ENCODE peak calls at places on chromosomes 11 and 22, in eight cellular contexts. L is mucosa of descending colon, D is right atrium auricular region, I is pancreas, X is neuronal stem cell, H is DND-41, T is lower lobe of right lung, O is GM23248. W is an unnamed sample. For H3K4me1, the result is how much of the 10 kb centered on the place peaks cover.

GRCh38 chr11:68297812-68298658 is 14.4 kb upstream of the LRP5 start:
- DNase-seq in D (peak), X (peak), T (peak), O (peak), I (peak), H (peak), L (peak), W (peak)

GRCh38 chr11:2314525-2315394 is 12.9 kb downstream of the TSPAN32 start:
- DNase-seq in H (peak), I (peak), X (no peak), O (peak), L (peak), T (peak), D (peak), W (no peak)

GRCh38 chr22:29879738-29880137 is 3.2 kb upstream of the MTMR3 start:
- DNase-seq in L (no peak), T (no peak), X (no peak), I (no peak), O (peak), H (peak), D (no peak), W (no peak)

GRCh38 chr11:100970273-100971164 is 159.1 kb downstream of the PGR start:
- DNase-seq in L (no peak), O (no peak), T (no peak), X (no peak), D (no peak), H (no peak), I (no peak), W (no peak)

GRCh38 chr11:75673977-75674582 is 5.2 kb upstream of the MAP6 start:
- DNase-seq in I (no peak), T (no peak), D (no peak), L (no peak), O (peak), X (no peak), H (peak), W (no peak)

GRCh38 chr11:10708131-10708530 is 14.6 kb upstream of the IRAG1 start:
- DNase-seq in I (no peak), L (no peak), X (no peak), D (no peak), O (no peak), T (no peak), H (no peak), W (no peak)

GRCh38 chr11:2547806-2548205 is 103.0 kb downstream of the KCNQ1 start:
- DNase-seq in L (peak), I (peak), D (no peak), T (peak), O (no peak), X (no peak), H (no peak), W (no peak)

GRCh38 chr22:20937031-20937793 is 20.0 kb downstream of the CRKL start:
- DNase-seq in O (no peak), I (no peak), D (no peak), L (no peak), H (no peak), T (peak), X (no peak), W (no peak)

GRCh38 chr11:16223558-16223957 is 132.8 kb downstream of the SOX6 start:
- DNase-seq in I (no peak), D (no peak), L (no peak), H (no peak), X (no peak), T (no peak), O (no peak), W (no peak)

GRCh38 chr11:113022267-113022666 is 61.0 kb downstream of the NCAM1 start:
- DNase-seq in T (no peak), H (no peak), L (no peak), I (no peak), X (no peak), D (no peak), O (peak), W (no peak)

GRCh38 chr22:39905686-39906085 is 4.8 kb downstream of the GRAP2 start:
- DNase-seq in O (no peak), L (no peak), H (no peak), X (no peak), D (no peak), I (no peak), T (no peak), W (peak)

GRCh38 chr11:127632971-127633680 is 632.6 kb upstream of the KIRREL3 start:
- DNase-seq in T (no peak), H (no peak), D (no peak), X (no peak), O (peak), L (no peak), I (no peak), W (no peak)

GRCh38 chr11:112593440-112593839 is 332.8 kb upstream of the PLET1 start:
- DNase-seq in T (no peak), O (no peak), D (no peak), I (no peak), X (no peak), L (no peak), H (no peak), W (no peak)

GRCh38 chr11:131378931-131379330 is 8.5 kb downstream of the NTM start:
- DNase-seq in T (no peak), L (no peak), H (no peak), X (no peak), D (no peak), O (no peak), I (no peak), W (no peak)

GRCh38 chr11:6682591-6682935 is 577 bp downstream of the MRPL17 start:
- DNase-seq in I (no peak), H (peak), X (no peak), D (no peak), O (no peak), L (no peak), T (no peak), W (no peak)

GRCh38 chr11:1305558-1306056 is 3.8 kb downstream of the TOLLIP start:
- DNase-seq in T (no peak), O (no peak), D (peak), H (peak), L (no peak), X (no peak), I (no peak), W (no peak)

GRCh38 chr11:23991140-23991539 is 505.7 kb upstream of the LUZP2 start:
- DNase-seq in T (no peak), O (peak), X (no peak), I (no peak), L (no peak), H (no peak), D (no peak), W (no peak)

GRCh38 chr11:47468598-47469214 is 19.8 kb upstream of the RAPSN start:
- DNase-seq in L (no peak), I (no peak), D (no peak), T (no peak), O (peak), H (no peak), X (no peak), W (no peak)

GRCh38 chr11:47466201-47466600 is 17.3 kb upstream of the RAPSN start:
- DNase-seq in D (no peak), X (no peak), L (no peak), I (no peak), T (no peak), O (peak), H (no peak), W (no peak)

GRCh38 chr11:47467372-47467771 is 18.4 kb upstream of the RAPSN start:
- DNase-seq in T (no peak), H (no peak), X (no peak), D (no peak), L (peak), I (peak), O (no peak), W (no peak)

GRCh38 chr11:47464479-47464878 is 15.5 kb upstream of the RAPSN start:
- DNase-seq in L (no peak), I (no peak), H (no peak), T (no peak), O (peak), X (peak), D (no peak), W (peak)

GRCh38 chr11:47466701-47467250 is 17.8 kb upstream of the RAPSN start:
- DNase-seq in D (no peak), T (no peak), I (peak), L (peak), O (peak), H (no peak), X (no peak), W (no peak)
- H3K4me3 ChIP-seq in D (no peak), T (no peak), I (no peak), L (no peak), O (peak), H (no peak), X (no peak), W (no peak)

DNA sequence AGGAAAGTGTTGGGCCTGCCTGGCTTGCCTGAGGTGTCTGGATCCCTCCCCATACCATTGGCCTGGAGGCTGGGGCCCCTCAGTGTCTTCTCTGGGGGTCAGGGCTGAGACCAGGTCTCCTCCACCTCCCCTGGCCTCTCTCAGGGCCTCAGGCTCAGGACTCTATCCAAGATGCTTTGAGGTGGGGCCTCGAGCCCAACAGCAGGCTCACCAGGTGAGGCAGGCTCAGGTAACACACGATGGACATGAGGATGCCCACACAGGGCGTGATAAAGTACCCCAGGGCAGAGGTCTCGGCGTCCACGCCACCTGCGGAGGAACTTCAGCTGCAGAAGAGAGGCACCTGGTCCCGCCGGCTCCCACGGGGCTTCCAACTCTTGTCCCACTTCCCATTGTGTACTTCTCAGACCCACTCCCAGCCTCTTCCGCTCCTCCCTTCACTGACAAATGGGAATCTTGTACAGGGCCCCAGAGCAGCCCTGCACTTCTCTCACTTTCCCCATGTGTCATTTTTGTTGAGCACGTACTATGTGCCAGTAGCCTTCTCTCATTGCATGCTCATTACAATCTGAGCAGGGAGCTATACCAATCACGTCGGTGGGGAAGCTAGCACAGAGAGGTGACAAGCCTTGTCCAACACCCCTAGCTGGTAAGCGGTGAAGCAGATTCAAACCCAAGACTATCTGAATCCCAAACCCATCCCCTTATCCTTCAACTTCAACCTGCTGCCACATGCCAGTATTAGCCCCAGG is 3.8 kb downstream of the SLC29A2 start:
- DNase-seq in D (no peak), T (no peak), I (no peak), O (no peak), H (no peak), X (no peak), L (no peak), W (no peak)
- H3K4me1 ChIP-seq in D (under half), T (under half), I (under half), O (under half), H (under half), X (under half), L (under half), W (under half)

GRCh38 chr11:69685348-69685747 is 10.2 kb upstream of the LTO1 start:
- DNase-seq in I (no peak), D (no peak), O (no peak), H (no peak), X (no peak), L (no peak), T (no peak), W (no peak)
- H3K4me3 ChIP-seq in I (no peak), D (no peak), O (no peak), H (no peak), X (no peak), L (no peak), T (no peak), W (no peak)

GRCh38 chr11:102196816-102197215 is 86.6 kb downstream of the YAP1 start:
- DNase-seq in I (no peak), H (no peak), D (no peak), O (peak), L (no peak), X (no peak), T (no peak), W (no peak)
- H3K4me1 ChIP-seq in I (under half), H (under half), D (under half), O (under half), L (under half), X (under half), T (under half), W (under half)

GRCh38 chr22:43411981-43412807 is at the start of gene MPPED1:
- DNase-seq in H (no peak), X (no peak), O (no peak), I (no peak), T (no peak), D (no peak), L (peak), W (no peak)
- H3K4me3 ChIP-seq in H (no peak), X (peak), O (no peak), I (no peak), T (no peak), D (peak), L (no peak), W (no peak)

GRCh38 chr11:62556872-62557631 is 10.4 kb upstream of the AHNAK start:
- DNase-seq in T (no peak), L (peak), X (no peak), H (peak), O (peak), D (no peak), I (no peak), W (no peak)

GRCh38 chr11:62556102-62556871 is 9.7 kb upstream of the AHNAK start:
- DNase-seq in O (peak), I (peak), T (peak), X (no peak), D (peak), L (peak), H (peak), W (peak)

GRCh38 chr11:62560566-62561103 is 13.1 kb downstream of the EEF1G start:
- DNase-seq in T (peak), L (peak), H (peak), D (peak), X (peak), I (peak), O (peak), W (peak)

GRCh38 chr11:62559204-62559603 is 12.6 kb upstream of the AHNAK start:
- DNase-seq in D (no peak), X (no peak), L (no peak), H (no peak), I (no peak), O (no peak), T (no peak), W (no peak)

GRCh38 chr11:62558669-62559068 is 12.1 kb upstream of the AHNAK start:
- DNase-seq in D (no peak), T (no peak), I (no peak), L (peak), X (no peak), O (no peak), H (no peak), W (no peak)
- H3K4me1 ChIP-seq in D (under half), T (half or more), I (under half), L (half or more), X (under half), O (half or more), H (half or more), W (under half)

GRCh38 chr11:114163830-114164401 is 104.4 kb downstream of the ZBTB16 start:
- DNase-seq in T (no peak), I (no peak), L (no peak), H (no peak), X (no peak), D (peak), O (no peak), W (no peak)
- H3K4me3 ChIP-seq in T (peak), I (no peak), L (no peak), H (no peak), X (no peak), D (no peak), O (peak), W (no peak)

W was measured in HAP-1.